ENCODE peak calls at places on chromosome 6, in nine cellular contexts. One of them, this sample, is unnamed.

GRCh38 chr6:35011096-35012041 is 122.3 kb downstream of the ANKS1A start:
- DNase-seq in CD8-positive, alpha-beta T cell: no peak
- DNase-seq in mesothelial cell of epicardium: no peak
- DNase-seq in osteocyte: no peak
- DNase-seq in activated naive CD4-positive, alpha-beta T cell: no peak
- DNase-seq in Calu3: no peak
- DNase-seq in stimulated activated CD4-positive, alpha-beta T cell treated with anti-CD3 and anti-CD28 coated beads, Interleukin-4, amount 100 ng/mL, for 1 hour: no peak
- DNase-seq in activated T-helper 1 cell treated with anti-CD3 and anti-CD28 coated beads, Interleukin-2, amount 50 U/mL, for 16 hours: no peak
- DNase-seq in keratinocyte: no peak
- DNase-seq in this sample: no peak

GRCh38 chr6:132937466-132937906 is 123.1 kb downstream of the RPS12 start:
- DNase-seq in CD8-positive, alpha-beta T cell: no peak
- DNase-seq in keratinocyte: no peak
- DNase-seq in stimulated activated CD4-positive, alpha-beta T cell treated with anti-CD3 and anti-CD28 coated beads, Interleukin-4, amount 100 ng/mL, for 1 hour: peak; percentile 2
- DNase-seq in activated T-helper 1 cell treated with anti-CD3 and anti-CD28 coated beads, Interleukin-2, amount 50 U/mL, for 16 hours: no peak
- DNase-seq in Calu3: peak; percentile 80
- DNase-seq in mesothelial cell of epicardium: peak; percentile 71
- DNase-seq in osteocyte: no peak
- DNase-seq in activated naive CD4-positive, alpha-beta T cell: no peak
- DNase-seq in this sample: no peak

GRCh38 chr6:28838289-28838633 is 85.5 kb downstream of the TRIM27 start:
- DNase-seq in stimulated activated CD4-positive, alpha-beta T cell treated with anti-CD3 and anti-CD28 coated beads, Interleukin-4, amount 100 ng/mL, for 1 hour: peak; percentile 61
- DNase-seq in CD8-positive, alpha-beta T cell: peak; percentile 52
- DNase-seq in osteocyte: no peak
- DNase-seq in keratinocyte: no peak
- DNase-seq in mesothelial cell of epicardium: peak; percentile 79
- DNase-seq in Calu3: peak; percentile 79
- DNase-seq in activated naive CD4-positive, alpha-beta T cell: peak; percentile 67
- DNase-seq in activated T-helper 1 cell treated with anti-CD3 and anti-CD28 coated beads, Interleukin-2, amount 50 U/mL, for 16 hours: peak; percentile 37
- DNase-seq in this sample: peak; percentile 68

GRCh38 chr6:7993399-7993798 is 70.8 kb downstream of the BLOC1S5 start:
- DNase-seq in Calu3: no peak
- DNase-seq in activated T-helper 1 cell treated with anti-CD3 and anti-CD28 coated beads, Interleukin-2, amount 50 U/mL, for 16 hours: no peak
- DNase-seq in stimulated activated CD4-positive, alpha-beta T cell treated with anti-CD3 and anti-CD28 coated beads, Interleukin-4, amount 100 ng/mL, for 1 hour: no peak
- DNase-seq in keratinocyte: no peak
- DNase-seq in CD8-positive, alpha-beta T cell: no peak
- DNase-seq in activated naive CD4-positive, alpha-beta T cell: no peak
- DNase-seq in osteocyte: no peak
- DNase-seq in mesothelial cell of epicardium: no peak
- DNase-seq in this sample: no peak

GRCh38 chr6:106959985-106960384 is 14.5 kb downstream of the CD24 start:
- DNase-seq in activated T-helper 1 cell treated with anti-CD3 and anti-CD28 coated beads, Interleukin-2, amount 50 U/mL, for 16 hours: no peak
- DNase-seq in CD8-positive, alpha-beta T cell: no peak
- DNase-seq in activated naive CD4-positive, alpha-beta T cell: no peak
- DNase-seq in osteocyte: no peak
- DNase-seq in Calu3: no peak
- DNase-seq in mesothelial cell of epicardium: no peak
- DNase-seq in keratinocyte: no peak
- DNase-seq in stimulated activated CD4-positive, alpha-beta T cell treated with anti-CD3 and anti-CD28 coated beads, Interleukin-4, amount 100 ng/mL, for 1 hour: no peak
- DNase-seq in this sample: no peak

GRCh38 chr6:154343473-154344308 is 12.9 kb downstream of the IPCEF1 start:
- DNase-seq in CD8-positive, alpha-beta T cell: no peak
- DNase-seq in mesothelial cell of epicardium: peak; percentile 55
- DNase-seq in keratinocyte: peak; percentile 17
- DNase-seq in stimulated activated CD4-positive, alpha-beta T cell treated with anti-CD3 and anti-CD28 coated beads, Interleukin-4, amount 100 ng/mL, for 1 hour: no peak
- DNase-seq in Calu3: peak; percentile 60
- DNase-seq in activated T-helper 1 cell treated with anti-CD3 and anti-CD28 coated beads, Interleukin-2, amount 50 U/mL, for 16 hours: no peak
- DNase-seq in activated naive CD4-positive, alpha-beta T cell: no peak
- DNase-seq in osteocyte: no peak
- DNase-seq in this sample: no peak

GRCh38 chr6:89999154-89999553 is 104.9 kb downstream of the GJA10 start:
- DNase-seq in osteocyte: no peak
- DNase-seq in CD8-positive, alpha-beta T cell: no peak
- DNase-seq in keratinocyte: no peak
- DNase-seq in Calu3: peak; percentile 71
- DNase-seq in activated T-helper 1 cell treated with anti-CD3 and anti-CD28 coated beads, Interleukin-2, amount 50 U/mL, for 16 hours: no peak
- DNase-seq in stimulated activated CD4-positive, alpha-beta T cell treated with anti-CD3 and anti-CD28 coated beads, Interleukin-4, amount 100 ng/mL, for 1 hour: no peak
- DNase-seq in activated naive CD4-positive, alpha-beta T cell: no peak
- DNase-seq in mesothelial cell of epicardium: no peak
- DNase-seq in this sample: no peak

GRCh38 chr6:111951439-111952140 is 78.3 kb upstream of the FYN start:
- DNase-seq in osteocyte: no peak
- DNase-seq in stimulated activated CD4-positive, alpha-beta T cell treated with anti-CD3 and anti-CD28 coated beads, Interleukin-4, amount 100 ng/mL, for 1 hour: no peak
- DNase-seq in keratinocyte: no peak
- DNase-seq in mesothelial cell of epicardium: no peak
- DNase-seq in activated naive CD4-positive, alpha-beta T cell: no peak
- DNase-seq in CD8-positive, alpha-beta T cell: no peak
- DNase-seq in activated T-helper 1 cell treated with anti-CD3 and anti-CD28 coated beads, Interleukin-2, amount 50 U/mL, for 16 hours: no peak
- DNase-seq in Calu3: no peak
- DNase-seq in this sample: no peak

GRCh38 chr6:32152414-32153251 is 894 bp upstream of the PRRT1 start:
- DNase-seq in stimulated activated CD4-positive, alpha-beta T cell treated with anti-CD3 and anti-CD28 coated beads, Interleukin-4, amount 100 ng/mL, for 1 hour: no peak
- DNase-seq in activated T-helper 1 cell treated with anti-CD3 and anti-CD28 coated beads, Interleukin-2, amount 50 U/mL, for 16 hours: no peak
- DNase-seq in activated naive CD4-positive, alpha-beta T cell: no peak
- DNase-seq in keratinocyte: no peak
- DNase-seq in Calu3: no peak
- DNase-seq in osteocyte: no peak
- DNase-seq in mesothelial cell of epicardium: peak; percentile 55
- DNase-seq in CD8-positive, alpha-beta T cell: no peak
- DNase-seq in this sample: no peak

GRCh38 chr6:43575105-43575771 is 600 bp downstream of the XPO5 start:
- DNase-seq in Calu3: peak; percentile 51
- DNase-seq in mesothelial cell of epicardium: peak; percentile 69
- DNase-seq in activated T-helper 1 cell treated with anti-CD3 and anti-CD28 coated beads, Interleukin-2, amount 50 U/mL, for 16 hours: no peak
- DNase-seq in stimulated activated CD4-positive, alpha-beta T cell treated with anti-CD3 and anti-CD28 coated beads, Interleukin-4, amount 100 ng/mL, for 1 hour: peak; percentile 48
- DNase-seq in keratinocyte: no peak
- DNase-seq in osteocyte: no peak
- DNase-seq in CD8-positive, alpha-beta T cell: no peak
- DNase-seq in activated naive CD4-positive, alpha-beta T cell: no peak
- DNase-seq in this sample: no peak

GRCh38 chr6:164991573-164991972 is 317.8 kb downstream of the C6orf118 start:
- DNase-seq in keratinocyte: no peak
- DNase-seq in activated naive CD4-positive, alpha-beta T cell: no peak
- DNase-seq in activated T-helper 1 cell treated with anti-CD3 and anti-CD28 coated beads, Interleukin-2, amount 50 U/mL, for 16 hours: no peak
- DNase-seq in stimulated activated CD4-positive, alpha-beta T cell treated with anti-CD3 and anti-CD28 coated beads, Interleukin-4, amount 100 ng/mL, for 1 hour: no peak
- DNase-seq in mesothelial cell of epicardium: no peak
- DNase-seq in CD8-positive, alpha-beta T cell: no peak
- DNase-seq in osteocyte: no peak
- DNase-seq in Calu3: no peak
- DNase-seq in this sample: no peak

GRCh38 chr6:118635909-118636735 is 15.3 kb downstream of the CEP85L start:
- DNase-seq in activated naive CD4-positive, alpha-beta T cell: no peak
- DNase-seq in osteocyte: no peak
- DNase-seq in activated T-helper 1 cell treated with anti-CD3 and anti-CD28 coated beads, Interleukin-2, amount 50 U/mL, for 16 hours: no peak
- DNase-seq in keratinocyte: no peak
- DNase-seq in CD8-positive, alpha-beta T cell: no peak
- DNase-seq in Calu3: no peak
- DNase-seq in stimulated activated CD4-positive, alpha-beta T cell treated with anti-CD3 and anti-CD28 coated beads, Interleukin-4, amount 100 ng/mL, for 1 hour: no peak
- DNase-seq in mesothelial cell of epicardium: no peak
- DNase-seq in this sample: no peak

GRCh38 chr6:30685977-30686907 is at the start of gene PPP1R18:
- DNase-seq in Calu3: peak; percentile 63
- DNase-seq in osteocyte: no peak
- DNase-seq in CD8-positive, alpha-beta T cell: peak; percentile 84
- DNase-seq in activated naive CD4-positive, alpha-beta T cell: peak; percentile 72
- DNase-seq in keratinocyte: no peak
- DNase-seq in mesothelial cell of epicardium: no peak
- DNase-seq in stimulated activated CD4-positive, alpha-beta T cell treated with anti-CD3 and anti-CD28 coated beads, Interleukin-4, amount 100 ng/mL, for 1 hour: peak; percentile 89
- DNase-seq in activated T-helper 1 cell treated with anti-CD3 and anti-CD28 coated beads, Interleukin-2, amount 50 U/mL, for 16 hours: peak; percentile 71
- DNase-seq in this sample: peak; percentile 94

GRCh38 chr6:140082867-140083297 is 708.4 kb upstream of the CITED2 start:
- DNase-seq in activated naive CD4-positive, alpha-beta T cell: no peak
- DNase-seq in Calu3: no peak
- DNase-seq in stimulated activated CD4-positive, alpha-beta T cell treated with anti-CD3 and anti-CD28 coated beads, Interleukin-4, amount 100 ng/mL, for 1 hour: no peak
- DNase-seq in osteocyte: no peak
- DNase-seq in keratinocyte: no peak
- DNase-seq in activated T-helper 1 cell treated with anti-CD3 and anti-CD28 coated beads, Interleukin-2, amount 50 U/mL, for 16 hours: no peak
- DNase-seq in CD8-positive, alpha-beta T cell: no peak
- DNase-seq in mesothelial cell of epicardium: no peak
- DNase-seq in this sample: no peak

GRCh38 chr6:153231048-153231635 is 100.1 kb upstream of the RGS17 start:
- DNase-seq in Calu3: peak; percentile 62
- DNase-seq in mesothelial cell of epicardium: peak; percentile 75
- DNase-seq in stimulated activated CD4-positive, alpha-beta T cell treated with anti-CD3 and anti-CD28 coated beads, Interleukin-4, amount 100 ng/mL, for 1 hour: peak; percentile 4
- DNase-seq in osteocyte: no peak
- DNase-seq in activated naive CD4-positive, alpha-beta T cell: no peak
- DNase-seq in keratinocyte: peak; percentile 0
- DNase-seq in CD8-positive, alpha-beta T cell: no peak
- DNase-seq in activated T-helper 1 cell treated with anti-CD3 and anti-CD28 coated beads, Interleukin-2, amount 50 U/mL, for 16 hours: no peak
- DNase-seq in this sample: no peak

GRCh38 chr6:119568580-119568979 is 219.0 kb upstream of the MAN1A1 start:
- DNase-seq in stimulated activated CD4-positive, alpha-beta T cell treated with anti-CD3 and anti-CD28 coated beads, Interleukin-4, amount 100 ng/mL, for 1 hour: no peak
- DNase-seq in keratinocyte: no peak
- DNase-seq in activated naive CD4-positive, alpha-beta T cell: no peak
- DNase-seq in Calu3: no peak
- DNase-seq in osteocyte: no peak
- DNase-seq in CD8-positive, alpha-beta T cell: no peak
- DNase-seq in activated T-helper 1 cell treated with anti-CD3 and anti-CD28 coated beads, Interleukin-2, amount 50 U/mL, for 16 hours: no peak
- DNase-seq in mesothelial cell of epicardium: no peak
- DNase-seq in this sample: no peak

GRCh38 chr6:143227675-143228074 is 167.0 kb downstream of the AIG1 start:
- DNase-seq in activated T-helper 1 cell treated with anti-CD3 and anti-CD28 coated beads, Interleukin-2, amount 50 U/mL, for 16 hours: no peak
- DNase-seq in CD8-positive, alpha-beta T cell: no peak
- DNase-seq in mesothelial cell of epicardium: no peak
- DNase-seq in keratinocyte: no peak
- DNase-seq in osteocyte: no peak
- DNase-seq in activated naive CD4-positive, alpha-beta T cell: no peak
- DNase-seq in stimulated activated CD4-positive, alpha-beta T cell treated with anti-CD3 and anti-CD28 coated beads, Interleukin-4, amount 100 ng/mL, for 1 hour: no peak
- DNase-seq in Calu3: no peak
- DNase-seq in this sample: no peak

GRCh38 chr6:53424300-53424699 is 75.5 kb upstream of the ELOVL5 start:
- DNase-seq in Calu3: no peak
- DNase-seq in CD8-positive, alpha-beta T cell: no peak
- DNase-seq in mesothelial cell of epicardium: no peak
- DNase-seq in keratinocyte: no peak
- DNase-seq in activated naive CD4-positive, alpha-beta T cell: no peak
- DNase-seq in osteocyte: no peak
- DNase-seq in stimulated activated CD4-positive, alpha-beta T cell treated with anti-CD3 and anti-CD28 coated beads, Interleukin-4, amount 100 ng/mL, for 1 hour: no peak
- DNase-seq in activated T-helper 1 cell treated with anti-CD3 and anti-CD28 coated beads, Interleukin-2, amount 50 U/mL, for 16 hours: no peak
- DNase-seq in this sample: no peak

GRCh38 chr6:118936304-118936703 is 1.3 kb upstream of the MCM9 start:
- DNase-seq in osteocyte: no peak
- DNase-seq in activated naive CD4-positive, alpha-beta T cell: no peak
- DNase-seq in mesothelial cell of epicardium: no peak
- DNase-seq in CD8-positive, alpha-beta T cell: no peak
- DNase-seq in keratinocyte: no peak
- DNase-seq in Calu3: no peak
- DNase-seq in stimulated activated CD4-positive, alpha-beta T cell treated with anti-CD3 and anti-CD28 coated beads, Interleukin-4, amount 100 ng/mL, for 1 hour: no peak
- DNase-seq in activated T-helper 1 cell treated with anti-CD3 and anti-CD28 coated beads, Interleukin-2, amount 50 U/mL, for 16 hours: no peak
- DNase-seq in this sample: no peak

GRCh38 chr6:130366011-130366963 is at the start of gene TMEM200A:
- DNase-seq in Calu3: peak; percentile 10
- DNase-seq in CD8-positive, alpha-beta T cell: no peak
- DNase-seq in keratinocyte: no peak
- DNase-seq in stimulated activated CD4-positive, alpha-beta T cell treated with anti-CD3 and anti-CD28 coated beads, Interleukin-4, amount 100 ng/mL, for 1 hour: peak; percentile 44
- DNase-seq in activated T-helper 1 cell treated with anti-CD3 and anti-CD28 coated beads, Interleukin-2, amount 50 U/mL, for 16 hours: no peak
- DNase-seq in osteocyte: peak; percentile 87
- DNase-seq in mesothelial cell of epicardium: peak; percentile 61
- DNase-seq in activated naive CD4-positive, alpha-beta T cell: no peak
- DNase-seq in this sample: peak; percentile 80

GRCh38 chr6:73610444-73611275 is 43.1 kb downstream of the SLC17A5 start:
- DNase-seq in Calu3: peak; percentile 10
- DNase-seq in activated T-helper 1 cell treated with anti-CD3 and anti-CD28 coated beads, Interleukin-2, amount 50 U/mL, for 16 hours: no peak
- DNase-seq in osteocyte: no peak
- DNase-seq in keratinocyte: no peak
- DNase-seq in mesothelial cell of epicardium: no peak
- DNase-seq in CD8-positive, alpha-beta T cell: no peak
- DNase-seq in stimulated activated CD4-positive, alpha-beta T cell treated with anti-CD3 and anti-CD28 coated beads, Interleukin-4, amount 100 ng/mL, for 1 hour: no peak
- DNase-seq in activated naive CD4-positive, alpha-beta T cell: no peak
- DNase-seq in this sample: no peak

GRCh38 chr6:134240664-134241431 is 77.1 kb downstream of the SGK1 start:
- DNase-seq in Calu3: no peak
- DNase-seq in osteocyte: no peak
- DNase-seq in stimulated activated CD4-positive, alpha-beta T cell treated with anti-CD3 and anti-CD28 coated beads, Interleukin-4, amount 100 ng/mL, for 1 hour: peak; percentile 68
- DNase-seq in activated T-helper 1 cell treated with anti-CD3 and anti-CD28 coated beads, Interleukin-2, amount 50 U/mL, for 16 hours: peak; percentile 44
- DNase-seq in activated naive CD4-positive, alpha-beta T cell: peak; percentile 51
- DNase-seq in mesothelial cell of epicardium: no peak
- DNase-seq in keratinocyte: peak; percentile 80
- DNase-seq in CD8-positive, alpha-beta T cell: peak; percentile 95
- DNase-seq in this sample: peak; percentile 80

GRCh38 chr6:69578366-69578890 is 218.4 kb downstream of the LMBRD1 start:
- DNase-seq in Calu3: no peak
- DNase-seq in stimulated activated CD4-positive, alpha-beta T cell treated with anti-CD3 and anti-CD28 coated beads, Interleukin-4, amount 100 ng/mL, for 1 hour: no peak
- DNase-seq in CD8-positive, alpha-beta T cell: no peak
- DNase-seq in mesothelial cell of epicardium: no peak
- DNase-seq in activated naive CD4-positive, alpha-beta T cell: no peak
- DNase-seq in activated T-helper 1 cell treated with anti-CD3 and anti-CD28 coated beads, Interleukin-2, amount 50 U/mL, for 16 hours: no peak
- DNase-seq in osteocyte: no peak
- DNase-seq in keratinocyte: no peak
- DNase-seq in this sample: no peak

GRCh38 chr6:1942834-1943233 is 302.6 kb downstream of the GMDS start:
- DNase-seq in CD8-positive, alpha-beta T cell: no peak
- DNase-seq in mesothelial cell of epicardium: no peak
- DNase-seq in osteocyte: no peak
- DNase-seq in keratinocyte: no peak
- DNase-seq in stimulated activated CD4-positive, alpha-beta T cell treated with anti-CD3 and anti-CD28 coated beads, Interleukin-4, amount 100 ng/mL, for 1 hour: no peak
- DNase-seq in activated naive CD4-positive, alpha-beta T cell: no peak
- DNase-seq in Calu3: no peak
- DNase-seq in activated T-helper 1 cell treated with anti-CD3 and anti-CD28 coated beads, Interleukin-2, amount 50 U/mL, for 16 hours: no peak
- DNase-seq in this sample: no peak

GRCh38 chr6:141406761-141407160 is 726.0 kb upstream of the GJE1 start:
- DNase-seq in activated naive CD4-positive, alpha-beta T cell: no peak
- DNase-seq in Calu3: no peak
- DNase-seq in stimulated activated CD4-positive, alpha-beta T cell treated with anti-CD3 and anti-CD28 coated beads, Interleukin-4, amount 100 ng/mL, for 1 hour: no peak
- DNase-seq in osteocyte: no peak
- DNase-seq in mesothelial cell of epicardium: no peak
- DNase-seq in activated T-helper 1 cell treated with anti-CD3 and anti-CD28 coated beads, Interleukin-2, amount 50 U/mL, for 16 hours: no peak
- DNase-seq in keratinocyte: no peak
- DNase-seq in CD8-positive, alpha-beta T cell: no peak
- DNase-seq in this sample: no peak

GRCh38 chr6:147930743-147931142 is 411.9 kb upstream of the SASH1 start:
- DNase-seq in osteocyte: no peak
- DNase-seq in Calu3: no peak
- DNase-seq in mesothelial cell of epicardium: no peak
- DNase-seq in activated naive CD4-positive, alpha-beta T cell: no peak
- DNase-seq in CD8-positive, alpha-beta T cell: no peak
- DNase-seq in keratinocyte: no peak
- DNase-seq in stimulated activated CD4-positive, alpha-beta T cell treated with anti-CD3 and anti-CD28 coated beads, Interleukin-4, amount 100 ng/mL, for 1 hour: no peak
- DNase-seq in activated T-helper 1 cell treated with anti-CD3 and anti-CD28 coated beads, Interleukin-2, amount 50 U/mL, for 16 hours: no peak
- DNase-seq in this sample: no peak

GRCh38 chr6:86148586-86148985 is 505.9 kb upstream of the SYNCRIP start:
- DNase-seq in stimulated activated CD4-positive, alpha-beta T cell treated with anti-CD3 and anti-CD28 coated beads, Interleukin-4, amount 100 ng/mL, for 1 hour: no peak
- DNase-seq in mesothelial cell of epicardium: no peak
- DNase-seq in activated T-helper 1 cell treated with anti-CD3 and anti-CD28 coated beads, Interleukin-2, amount 50 U/mL, for 16 hours: no peak
- DNase-seq in Calu3: no peak
- DNase-seq in keratinocyte: no peak
- DNase-seq in activated naive CD4-positive, alpha-beta T cell: no peak
- DNase-seq in CD8-positive, alpha-beta T cell: no peak
- DNase-seq in osteocyte: no peak
- DNase-seq in this sample: no peak

GRCh38 chr6:26225848-26226590 is 138.8 kb downstream of the HFE start:
- DNase-seq in keratinocyte: no peak
- DNase-seq in mesothelial cell of epicardium: no peak
- DNase-seq in Calu3: no peak
- DNase-seq in activated T-helper 1 cell treated with anti-CD3 and anti-CD28 coated beads, Interleukin-2, amount 50 U/mL, for 16 hours: no peak
- DNase-seq in CD8-positive, alpha-beta T cell: no peak
- DNase-seq in stimulated activated CD4-positive, alpha-beta T cell treated with anti-CD3 and anti-CD28 coated beads, Interleukin-4, amount 100 ng/mL, for 1 hour: no peak
- DNase-seq in activated naive CD4-positive, alpha-beta T cell: no peak
- DNase-seq in osteocyte: no peak
- DNase-seq in this sample: no peak

GRCh38 chr6:168040856-168041496 is 38.0 kb downstream of the FRMD1 start:
- DNase-seq in Calu3: no peak
- DNase-seq in activated T-helper 1 cell treated with anti-CD3 and anti-CD28 coated beads, Interleukin-2, amount 50 U/mL, for 16 hours: no peak
- DNase-seq in mesothelial cell of epicardium: no peak
- DNase-seq in activated naive CD4-positive, alpha-beta T cell: no peak
- DNase-seq in osteocyte: no peak
- DNase-seq in stimulated activated CD4-positive, alpha-beta T cell treated with anti-CD3 and anti-CD28 coated beads, Interleukin-4, amount 100 ng/mL, for 1 hour: no peak
- DNase-seq in keratinocyte: no peak
- DNase-seq in CD8-positive, alpha-beta T cell: no peak
- DNase-seq in this sample: peak; percentile 17

GRCh38 chr6:125670586-125670985 is 78.8 kb upstream of the HEY2 start:
- DNase-seq in CD8-positive, alpha-beta T cell: no peak
- DNase-seq in Calu3: no peak
- DNase-seq in mesothelial cell of epicardium: no peak
- DNase-seq in osteocyte: no peak
- DNase-seq in activated naive CD4-positive, alpha-beta T cell: no peak
- DNase-seq in activated T-helper 1 cell treated with anti-CD3 and anti-CD28 coated beads, Interleukin-2, amount 50 U/mL, for 16 hours: no peak
- DNase-seq in stimulated activated CD4-positive, alpha-beta T cell treated with anti-CD3 and anti-CD28 coated beads, Interleukin-4, amount 100 ng/mL, for 1 hour: no peak
- DNase-seq in keratinocyte: no peak
- DNase-seq in this sample: peak; percentile 57

GRCh38 chr6:40743226-40743625 is 156.1 kb upstream of the LRFN2 start:
- DNase-seq in CD8-positive, alpha-beta T cell: no peak
- DNase-seq in activated T-helper 1 cell treated with anti-CD3 and anti-CD28 coated beads, Interleukin-2, amount 50 U/mL, for 16 hours: no peak
- DNase-seq in stimulated activated CD4-positive, alpha-beta T cell treated with anti-CD3 and anti-CD28 coated beads, Interleukin-4, amount 100 ng/mL, for 1 hour: no peak
- DNase-seq in activated naive CD4-positive, alpha-beta T cell: no peak
- DNase-seq in keratinocyte: no peak
- DNase-seq in mesothelial cell of epicardium: no peak
- DNase-seq in osteocyte: no peak
- DNase-seq in Calu3: no peak
- DNase-seq in this sample: no peak

This sample was measured in sigmoid colon.